ENCODE peak calls at places on chromosomes 11 and 22, in ten cellular contexts. Z, V, Q, Y, S, I, A, T, R and M are unnamed samples.

GRCh38 chr11:111206472-111206871 is 39.1 kb upstream of the POU2AF2 start:
- DNase-seq in Z (peak), V (no peak), Q (no peak), Y (no peak), S (no peak), I (no peak), A (peak), T (no peak), R (no peak), M (no peak)

GRCh38 chr11:47216141-47216798 is 1.5 kb downstream of the DDB2 start:
- DNase-seq in Z (peak), V (peak), Q (peak), Y (no peak), S (peak), I (peak), A (peak), T (no peak), R (peak), M (no peak)

GRCh38 chr11:19512621-19513020 is 200.0 kb upstream of the NAV2 start:
- DNase-seq in Z (no peak), V (no peak), Q (no peak), Y (no peak), S (no peak), I (no peak), A (no peak), T (no peak), R (no peak), M (no peak)

GRCh38 chr11:119800619-119801018 is 71.6 kb upstream of the NECTIN1 start:
- DNase-seq in Z (no peak), V (no peak), Q (no peak), Y (no peak), S (no peak), I (peak), A (no peak), T (no peak), R (no peak), M (no peak)

GRCh38 chr22:45478108-45478771 is 24.4 kb upstream of the FBLN1 start:
- DNase-seq in Z (peak), V (peak), Q (no peak), Y (no peak), S (no peak), I (no peak), A (peak), T (no peak), R (no peak), M (no peak)

GRCh38 chr11:130775306-130776043 is 140.8 kb downstream of the SNX19 start:
- DNase-seq in Z (no peak), V (no peak), Q (no peak), Y (no peak), S (no peak), I (no peak), A (peak), T (no peak), R (no peak), M (no peak)

GRCh38 chr22:45742866-45743450 is 71.3 kb downstream of the ATXN10 start:
- DNase-seq in Z (peak), V (no peak), Q (no peak), Y (no peak), S (no peak), I (no peak), A (peak), T (no peak), R (no peak), M (no peak)

GRCh38 chr22:32338757-32339156 is 18.9 kb upstream of the RFPL3 start:
- DNase-seq in Z (no peak), V (no peak), Q (no peak), Y (no peak), S (no peak), I (peak), A (no peak), T (no peak), R (no peak), M (no peak)

GRCh38 chr11:66068923-66069714 is 953 bp upstream of the PACS1 start:
- DNase-seq in Z (peak), V (no peak), Q (no peak), Y (peak), S (peak), I (peak), A (peak), T (no peak), R (peak), M (no peak)

GRCh38 chr11:33875621-33876294 is 16.1 kb downstream of the LMO2 start:
- DNase-seq in Z (no peak), V (no peak), Q (no peak), Y (no peak), S (no peak), I (no peak), A (no peak), T (no peak), R (no peak), M (no peak)

GRCh38 chr11:59195596-59195995 is 17.1 kb downstream of the MPEG1 start:
- DNase-seq in Z (no peak), V (no peak), Q (no peak), Y (no peak), S (no peak), I (no peak), A (no peak), T (no peak), R (no peak), M (no peak)

GRCh38 chr22:19045094-19045493 is 77.1 kb downstream of the DGCR2 start:
- DNase-seq in Z (no peak), V (no peak), Q (no peak), Y (no peak), S (no peak), I (no peak), A (peak), T (no peak), R (no peak), M (no peak)

GRCh38 chr22:19807914-19808872 is 46.5 kb downstream of the GNB1L start:
- DNase-seq in Z (no peak), V (no peak), Q (no peak), Y (peak), S (no peak), I (peak), A (no peak), T (no peak), R (no peak), M (no peak)

GRCh38 chr22:34645375-34645774 is 420.6 kb upstream of the ISX start:
- DNase-seq in Z (no peak), V (no peak), Q (no peak), Y (peak), S (no peak), I (no peak), A (no peak), T (no peak), R (no peak), M (no peak)

GRCh38 chr11:1654388-1655167 is 25.0 kb downstream of the KRTAP5-5 start:
- DNase-seq in Z (peak), V (no peak), Q (no peak), Y (no peak), S (no peak), I (peak), A (no peak), T (no peak), R (no peak), M (no peak)

GRCh38 chr11:78742430-78742829 is 167.8 kb upstream of the NARS2 start:
- DNase-seq in Z (no peak), V (no peak), Q (no peak), Y (no peak), S (peak), I (peak), A (peak), T (no peak), R (peak), M (no peak)

GRCh38 chr11:31641477-31642062 is 132.0 kb downstream of the ELP4 start:
- DNase-seq in Z (peak), V (no peak), Q (no peak), Y (peak), S (peak), I (no peak), A (peak), T (no peak), R (peak), M (peak)

GRCh38 chr11:111598546-111598945 is 3.7 kb upstream of the SIK2 start:
- DNase-seq in Z (peak), V (no peak), Q (no peak), Y (no peak), S (no peak), I (no peak), A (peak), T (no peak), R (no peak), M (no peak)

GRCh38 chr11:9765320-9766101 is 101.6 kb downstream of the SWAP70 start:
- DNase-seq in Z (peak), V (no peak), Q (no peak), Y (peak), S (no peak), I (peak), A (peak), T (no peak), R (no peak), M (no peak)

GRCh38 chr22:26502688-26503561 is 9.3 kb downstream of the TFIP11 start:
- DNase-seq in Z (peak), V (no peak), Q (peak), Y (peak), S (peak), I (no peak), A (peak), T (no peak), R (peak), M (no peak)

GRCh38 chr22:36246718-36247117 is 6.2 kb upstream of the APOL1 start:
- DNase-seq in Z (no peak), V (no peak), Q (no peak), Y (no peak), S (no peak), I (no peak), A (no peak), T (no peak), R (no peak), M (no peak)

GRCh38 chr11:120707098-120707497 is 195.6 kb downstream of the GRIK4 start:
- DNase-seq in Z (no peak), V (peak), Q (no peak), Y (no peak), S (no peak), I (no peak), A (no peak), T (no peak), R (no peak), M (no peak)

GRCh38 chr11:123103326-123103980 is 41.5 kb upstream of the HSPA8 start:
- DNase-seq in Z (peak), V (no peak), Q (no peak), Y (peak), S (peak), I (peak), A (peak), T (no peak), R (peak), M (no peak)

GRCh38 chr11:14826580-14826979 is 65.5 kb downstream of the CYP2R1 start:
- DNase-seq in Z (no peak), V (no peak), Q (no peak), Y (no peak), S (no peak), I (no peak), A (no peak), T (no peak), R (no peak), M (no peak)

DNA sequence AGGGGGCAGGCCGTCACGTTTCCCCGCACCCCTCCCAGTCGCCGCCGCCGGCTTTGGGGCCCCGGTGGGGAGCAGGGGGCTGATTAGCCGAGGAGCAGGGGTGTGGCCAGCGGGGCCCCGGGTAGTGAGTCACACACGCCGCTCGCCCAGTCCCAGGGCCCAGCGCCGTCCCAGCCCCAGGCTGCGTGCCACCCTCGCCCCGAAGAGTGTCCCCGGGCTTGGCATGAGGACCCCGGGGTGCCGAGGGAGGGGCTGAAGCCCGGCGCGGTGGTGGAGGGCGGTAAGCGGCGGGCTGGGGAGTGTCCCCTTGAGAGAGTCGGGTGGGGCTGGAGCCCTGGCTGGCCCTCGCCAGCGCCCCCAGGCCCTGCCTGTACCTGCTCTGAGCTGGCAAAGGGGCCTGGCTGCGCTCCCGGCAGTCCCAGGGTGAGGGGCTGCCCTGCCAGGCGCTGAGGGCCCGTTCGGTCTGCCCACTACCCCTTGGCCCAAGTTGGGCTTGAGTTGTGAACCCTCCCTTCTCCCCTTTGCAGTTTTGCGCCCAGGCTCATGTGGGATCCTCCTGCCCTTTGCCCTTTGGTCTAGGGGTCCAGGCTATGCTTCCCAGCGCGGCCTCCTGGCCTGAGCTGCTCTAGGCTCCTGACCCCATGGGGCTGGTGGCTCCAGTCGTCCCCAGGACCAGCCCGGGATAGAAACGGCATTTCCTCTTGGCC is 34.6 kb downstream of the PRDM11 start:
- DNase-seq in Z (peak), V (no peak), Q (peak), Y (no peak), S (peak), I (peak), A (peak), T (no peak), R (peak), M (peak)
- TF ChIP-seq CTCF in Z (no peak), V (no peak), Q (no peak), Y (no peak), S (no peak), I (no peak), A (no peak), T (no peak), R (no peak), M (no peak)

GRCh38 chr11:131895865-131896264 is 525.5 kb downstream of the NTM start:
- DNase-seq in Z (no peak), V (no peak), Q (no peak), Y (no peak), S (no peak), I (no peak), A (no peak), T (no peak), R (no peak), M (no peak)
- TF ChIP-seq CTCF in Z (no peak), V (no peak), Q (no peak), Y (no peak), S (no peak), I (no peak), A (no peak), T (no peak), R (no peak), M (no peak)

GRCh38 chr11:133012803-133013202 is 519.5 kb downstream of the OPCML start:
- DNase-seq in Z (no peak), V (no peak), Q (no peak), Y (no peak), S (no peak), I (no peak), A (no peak), T (no peak), R (no peak), M (no peak)

GRCh38 chr11:133019545-133019944 is 512.8 kb downstream of the OPCML start:
- DNase-seq in Z (no peak), V (no peak), Q (no peak), Y (no peak), S (no peak), I (no peak), A (no peak), T (no peak), R (no peak), M (no peak)

GRCh38 chr11:133020321-133020720 is 512.0 kb downstream of the OPCML start:
- DNase-seq in Z (no peak), V (no peak), Q (no peak), Y (no peak), S (no peak), I (no peak), A (no peak), T (no peak), R (no peak), M (no peak)

GRCh38 chr11:133011604-133012003 is 520.7 kb downstream of the OPCML start:
- DNase-seq in Z (no peak), V (no peak), Q (no peak), Y (no peak), S (no peak), I (no peak), A (no peak), T (no peak), R (no peak), M (no peak)

DNA sequence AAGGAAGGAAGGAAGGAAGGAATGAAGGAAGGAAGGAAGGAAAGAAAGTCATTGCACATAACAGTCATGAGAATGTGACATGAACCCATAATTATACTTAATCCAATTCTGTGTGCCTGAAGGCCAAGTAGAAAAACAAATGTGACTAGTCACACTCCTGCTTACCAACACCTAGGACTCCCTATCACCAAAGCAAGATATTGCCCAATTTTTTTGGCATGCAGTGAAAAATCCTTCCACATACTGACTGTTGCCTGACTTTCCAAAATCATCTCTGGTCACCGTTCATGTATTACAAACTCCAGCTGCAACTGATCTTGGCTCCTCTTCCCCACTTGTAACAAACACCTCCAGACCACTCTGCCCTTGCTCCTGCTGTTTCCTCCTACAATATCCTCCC is 516.8 kb downstream of the OPCML start:
- DNase-seq in Z (no peak), V (no peak), Q (no peak), Y (no peak), S (no peak), I (no peak), A (no peak), T (no peak), R (no peak), M (no peak)
- TF ChIP-seq CTCF in Z (no peak), V (no peak), Q (no peak), Y (no peak), S (no peak), I (no peak), A (no peak), T (no peak), R (no peak), M (no peak)

GRCh38 chr11:29518389-29519174 is 498.2 kb downstream of the KCNA4 start:
- DNase-seq in Z (peak), V (no peak), Q (no peak), Y (peak), S (no peak), I (no peak), A (no peak), T (no peak), R (no peak), M (no peak)
- TF ChIP-seq CTCF in Z (peak), V (no peak), Q (no peak), Y (peak), S (no peak), I (no peak), A (no peak), T (no peak), R (no peak), M (no peak)

GRCh38 chr22:27576413-27576812 is 225.1 kb downstream of the MN1 start:
- DNase-seq in Z (no peak), V (no peak), Q (no peak), Y (no peak), S (no peak), I (no peak), A (no peak), T (no peak), R (no peak), M (no peak)
- TF ChIP-seq CTCF in Z (no peak), V (no peak), Q (no peak), Y (no peak), S (no peak), I (no peak), A (no peak), T (no peak), R (no peak), M (no peak)

DNA sequence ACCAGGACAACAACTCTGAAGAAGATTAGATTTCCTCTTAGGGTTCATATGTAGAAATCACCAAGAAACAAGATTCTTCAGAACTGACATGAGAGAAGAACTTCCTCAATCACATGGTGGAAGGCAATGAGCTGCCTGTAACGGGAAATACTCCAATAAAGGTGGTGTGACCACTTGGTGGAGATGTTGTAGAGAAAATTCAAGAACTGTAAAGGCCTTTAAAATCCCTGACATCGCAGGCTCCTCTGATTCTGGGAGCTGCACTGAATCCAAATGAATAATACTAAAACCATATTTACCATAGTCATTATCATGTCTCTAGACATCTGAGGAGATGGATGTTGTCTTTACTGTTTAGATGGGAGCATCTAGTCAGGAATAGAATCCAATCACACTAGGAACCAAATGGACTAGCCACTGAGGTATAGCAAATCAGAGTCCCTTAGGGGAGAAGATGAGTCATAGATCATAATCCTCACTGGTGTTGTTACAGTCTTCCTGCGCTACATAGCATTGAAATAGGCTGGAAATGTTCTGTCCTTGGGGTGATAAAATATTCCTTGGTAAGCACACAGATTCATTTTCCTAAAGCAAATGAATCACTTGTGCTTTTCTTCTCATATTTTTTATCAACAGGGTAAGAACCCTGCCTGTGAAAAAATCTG is 321.6 kb upstream of the TENM4 start:
- DNase-seq in Z (no peak), V (no peak), Q (no peak), Y (no peak), S (no peak), I (no peak), A (peak), T (no peak), R (no peak), M (no peak)
- TF ChIP-seq CTCF in Z (no peak), V (no peak), Q (no peak), Y (no peak), S (no peak), I (no peak), A (no peak), T (no peak), R (no peak), M (peak)

GRCh38 chr11:11163256-11163655 is 189.8 kb downstream of the CSNK2A3 start:
- DNase-seq in Z (peak), V (no peak), Q (no peak), Y (no peak), S (no peak), I (no peak), A (peak), T (no peak), R (no peak), M (no peak)
- TF ChIP-seq CTCF in Z (peak), V (peak), Q (no peak), Y (no peak), S (no peak), I (peak), A (peak), T (no peak), R (peak), M (peak)

DNA sequence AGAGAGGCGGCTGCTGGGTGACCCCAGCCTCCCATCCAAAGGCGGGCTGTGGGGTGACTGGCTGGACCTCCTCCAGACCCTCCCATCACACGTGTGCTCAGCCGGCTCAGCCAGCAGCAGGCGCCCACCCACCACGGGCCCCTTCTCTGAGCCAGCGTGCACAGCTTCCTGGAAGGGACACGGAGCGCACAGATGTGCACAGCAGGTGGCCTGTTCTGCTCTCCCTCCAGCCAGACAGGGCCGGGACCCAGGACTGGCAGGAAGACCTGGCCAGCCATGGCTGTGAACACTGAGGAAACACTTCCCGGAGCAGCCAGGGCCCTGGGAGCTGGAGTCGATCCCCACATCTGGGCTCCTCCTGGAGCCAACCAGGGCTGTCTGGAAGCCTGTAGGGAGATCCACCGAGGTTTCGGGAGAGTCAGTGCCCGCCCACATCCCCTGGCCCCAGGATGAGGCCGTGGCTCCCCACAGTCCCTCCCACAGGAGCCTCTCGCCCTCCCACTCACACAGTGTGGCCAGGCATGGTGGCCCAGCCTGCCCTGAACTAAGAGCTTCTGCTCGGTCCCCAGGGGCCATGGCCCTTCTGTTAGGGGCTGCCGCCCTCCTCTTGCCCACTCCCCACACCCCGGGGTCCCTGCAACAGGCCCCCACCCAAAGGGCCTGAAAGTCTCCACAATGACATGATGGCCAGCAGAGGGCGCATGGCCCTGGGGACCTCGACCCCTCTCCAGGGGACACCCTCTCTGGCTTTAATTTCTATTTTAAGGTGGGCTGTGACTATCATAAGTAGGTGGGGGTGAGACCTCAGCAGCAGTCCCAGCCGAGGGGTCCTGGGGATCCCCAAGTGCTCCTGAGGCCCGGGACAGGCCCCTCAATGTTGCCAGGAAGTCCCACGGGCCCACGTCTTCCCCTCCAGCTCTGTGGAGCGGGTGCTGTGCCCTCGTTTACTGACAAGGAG is 90.6 kb upstream of the FGF3 start:
- DNase-seq in Z (no peak), V (no peak), Q (no peak), Y (peak), S (no peak), I (no peak), A (no peak), T (peak), R (no peak), M (no peak)
- TF ChIP-seq CTCF in Z (peak), V (peak), Q (peak), Y (peak), S (peak), I (peak), A (peak), T (peak), R (peak), M (peak)